ENCODE peak calls at places on chromosomes 5 and 9, in ten cellular contexts. W is stimulated activated CD4-positive, alpha-beta T cell treated with anti-CD3 and anti-CD28 coated beads, TNF-alpha, amount 100 ng/mL, for 1 hour; G is GM19239; H is osteoblast; N is NCI-H2171; T is DMS153; S is bronchial epithelial cell; B is H54; E is lung microvascular endothelial cell; P is NCI-H1930. M is an unnamed sample.

GRCh38 chr5:172264814-172265213 is 18.8 kb downstream of the UBTD2 start:
- DNase-seq in W (no peak), G (no peak), H (no peak), N (no peak), T (no peak), S (no peak), B (no peak), E (no peak), P (no peak), M (no peak)

GRCh38 chr9:131869312-131869711 is 129.4 kb upstream of the RAPGEF1 start:
- DNase-seq in W (no peak), G (no peak), H (no peak), N (no peak), T (no peak), S (no peak), B (no peak), E (no peak), P (no peak), M (no peak)

GRCh38 chr5:33612386-33612785 is 171.6 kb downstream of the TARS1 start:
- DNase-seq in W (no peak), G (no peak), H (peak; percentile 47), N (no peak), T (no peak), S (peak; percentile 8), B (peak; percentile 30), E (no peak), P (no peak), M (no peak)

GRCh38 chr9:125513634-125514413 is 193.2 kb downstream of the MAPKAP1 start:
- DNase-seq in W (no peak), G (peak; percentile 41), H (peak; percentile 91), N (no peak), T (no peak), S (peak; percentile 83), B (peak; percentile 97), E (peak; percentile 84), P (no peak), M (no peak)

GRCh38 chr5:23591250-23591649 is 83.8 kb downstream of the PRDM9 start:
- DNase-seq in W (no peak), G (no peak), H (no peak), N (no peak), T (no peak), S (no peak), B (no peak), E (no peak), P (no peak), M (no peak)

GRCh38 chr9:136429683-136430590 is 9.7 kb downstream of the INPP5E start:
- DNase-seq in W (no peak), G (no peak), H (no peak), N (no peak), T (no peak), S (no peak), B (no peak), E (no peak), P (no peak), M (no peak)

GRCh38 chr5:8861764-8862163 is 684.1 kb downstream of the SEMA5A start:
- DNase-seq in W (no peak), G (no peak), H (no peak), N (no peak), T (peak; percentile 59), S (no peak), B (no peak), E (peak; percentile 50), P (no peak), M (no peak)

GRCh38 chr9:98056403-98057094 is at the start of gene NANS:
- DNase-seq in W (peak; percentile 84), G (peak; percentile 89), H (peak; percentile 97), N (peak; percentile 90), T (peak; percentile 93), S (peak; percentile 91), B (peak; percentile 99), E (peak; percentile 98), P (peak; percentile 88), M (peak; percentile 75)

GRCh38 chr5:169272731-169273401 is 28.1 kb downstream of the SLIT3 start:
- DNase-seq in W (no peak), G (no peak), H (no peak), N (peak; percentile 76), T (no peak), S (no peak), B (no peak), E (no peak), P (no peak), M (no peak)

GRCh38 chr5:97163360-97163764 is 19.7 kb downstream of the RIOK2 start:
- DNase-seq in W (no peak), G (no peak), H (peak; percentile 15), N (no peak), T (no peak), S (peak; percentile 23), B (no peak), E (peak; percentile 21), P (no peak), M (no peak)

GRCh38 chr5:8907168-8907868 is 638.6 kb downstream of the SEMA5A start:
- DNase-seq in W (no peak), G (no peak), H (no peak), N (no peak), T (no peak), S (peak; percentile 94), B (peak; percentile 12), E (peak; percentile 66), P (no peak), M (no peak)

GRCh38 chr5:173741729-173742431 is 125.4 kb upstream of the BOD1 start:
- DNase-seq in W (no peak), G (no peak), H (no peak), N (no peak), T (no peak), S (no peak), B (no peak), E (no peak), P (no peak), M (no peak)

GRCh38 chr5:1930501-1930879 is 47.8 kb upstream of the IRX4 start:
- DNase-seq in W (no peak), G (no peak), H (no peak), N (no peak), T (peak; percentile 32), S (no peak), B (no peak), E (no peak), P (peak; percentile 47), M (peak; percentile 41)

GRCh38 chr9:131179561-131180219 is 54.3 kb downstream of the NUP214 start:
- DNase-seq in W (no peak), G (no peak), H (no peak), N (no peak), T (no peak), S (peak; percentile 20), B (no peak), E (peak; percentile 15), P (no peak), M (no peak)

GRCh38 chr9:93228030-93228429 is 44.1 kb downstream of the WNK2 start:
- DNase-seq in W (no peak), G (no peak), H (no peak), N (no peak), T (no peak), S (no peak), B (no peak), E (no peak), P (no peak), M (no peak)

GRCh38 chr5:93158841-93159240 is 422.2 kb downstream of the NR2F1-AS1 start:
- DNase-seq in W (no peak), G (no peak), H (no peak), N (no peak), T (no peak), S (peak; percentile 59), B (no peak), E (no peak), P (no peak), M (no peak)

GRCh38 chr9:86354048-86354881 is at the start of gene TUT7:
- DNase-seq in W (peak; percentile 96), G (peak; percentile 82), H (peak; percentile 97), N (peak; percentile 90), T (peak; percentile 92), S (peak; percentile 80), B (peak; percentile 96), E (peak; percentile 97), P (peak; percentile 93), M (peak; percentile 90)

GRCh38 chr9:129446828-129447550 is 173.9 kb downstream of the C9orf50 start:
- DNase-seq in W (no peak), G (no peak), H (peak; percentile 58), N (peak; percentile 67), T (peak; percentile 78), S (no peak), B (no peak), E (no peak), P (no peak), M (no peak)

GRCh38 chr5:65172486-65173129 is 309.1 kb downstream of the ADAMTS6 start:
- DNase-seq in W (no peak), G (peak; percentile 17), H (peak; percentile 93), N (no peak), T (no peak), S (peak; percentile 97), B (no peak), E (peak; percentile 28), P (no peak), M (no peak)

GRCh38 chr9:127991017-127991756 is 10.4 kb upstream of the EEIG1 start:
- DNase-seq in W (no peak), G (no peak), H (peak; percentile 11), N (no peak), T (peak; percentile 90), S (peak; percentile 46), B (peak; percentile 69), E (peak; percentile 29), P (no peak), M (no peak)

GRCh38 chr9:104118916-104119315 is 24.8 kb downstream of the SMC2 start:
- DNase-seq in W (no peak), G (no peak), H (no peak), N (peak; percentile 72), T (no peak), S (no peak), B (no peak), E (no peak), P (no peak), M (peak; percentile 26)

GRCh38 chr9:100432736-100433135 is 5.8 kb downstream of the MSANTD3 start:
- DNase-seq in W (no peak), G (no peak), H (no peak), N (no peak), T (no peak), S (no peak), B (no peak), E (no peak), P (no peak), M (no peak)

GRCh38 chr9:129221233-129221632 is 43.2 kb upstream of the IER5L start:
- DNase-seq in W (no peak), G (peak; percentile 23), H (no peak), N (no peak), T (no peak), S (no peak), B (no peak), E (no peak), P (no peak), M (no peak)

GRCh38 chr9:83919111-83919510 is 2.1 kb downstream of the KIF27 start:
- DNase-seq in W (no peak), G (no peak), H (no peak), N (no peak), T (no peak), S (no peak), B (no peak), E (no peak), P (no peak), M (no peak)

GRCh38 chr9:111601237-111602018 is 2.0 kb upstream of the PTGR1 start:
- DNase-seq in W (no peak), G (no peak), H (peak; percentile 56), N (no peak), T (no peak), S (peak; percentile 82), B (no peak), E (peak; percentile 90), P (no peak), M (no peak)

GRCh38 chr9:126052791-126053190 is 273.8 kb upstream of the MVB12B start:
- DNase-seq in W (no peak), G (no peak), H (no peak), N (no peak), T (no peak), S (no peak), B (no peak), E (no peak), P (no peak), M (no peak)

GRCh38 chr5:39198080-39198479 is 21.3 kb downstream of the FYB1 start:
- DNase-seq in W (no peak), G (no peak), H (no peak), N (no peak), T (no peak), S (peak; percentile 89), B (no peak), E (no peak), P (no peak), M (no peak)

GRCh38 chr9:113299800-113300292 is 3.3 kb downstream of the RNF183 start:
- DNase-seq in W (no peak), G (no peak), H (no peak), N (no peak), T (peak; percentile 89), S (no peak), B (no peak), E (peak; percentile 68), P (no peak), M (peak; percentile 39)

M was measured in NCI-H2107.